ENCODE peak calls at places on chromosomes 1 and 21, in six cellular contexts. L, H, I, Z, U and F are unnamed samples.

GRCh38 chr1:30388386-30388785 is 335.0 kb downstream of the MATN1 start:
- DNase-seq in U (no peak), L (no peak), I (no peak), H (no peak), Z (no peak), F (no peak)

GRCh38 chr1:19596065-19596718 is 47.9 kb upstream of the NBL1 start:
- DNase-seq in U (no peak), Z (peak; percentile 32), L (no peak), I (peak; percentile 32), H (no peak), F (peak; percentile 11)

GRCh38 chr21:41075668-41076463 is 92.1 kb upstream of the BACE2 start:
- DNase-seq in H (no peak), U (no peak), I (no peak), Z (no peak), L (no peak), F (no peak)

GRCh38 chr1:184283999-184284398 is 102.8 kb upstream of the C1orf21 start:
- DNase-seq in Z (peak; percentile 45), L (no peak), I (no peak), U (peak; percentile 18), H (peak; percentile 45), F (no peak)

GRCh38 chr1:229102741-229103480 is 168.0 kb upstream of the RAB4A start:
- DNase-seq in U (no peak), L (no peak), H (no peak), Z (no peak), I (no peak), F (no peak)

GRCh38 chr21:44846485-44847260 is 26.8 kb downstream of the PTTG1IP start:
- DNase-seq in Z (peak; percentile 61), I (no peak), U (peak; percentile 81), L (peak; percentile 31), H (peak; percentile 73), F (peak; percentile 47)

GRCh38 chr1:17010601-17011438 is 908 bp downstream of the ATP13A2 start:
- DNase-seq in Z (peak; percentile 66), L (peak; percentile 33), U (peak; percentile 51), I (peak; percentile 53), H (peak; percentile 47), F (no peak)

GRCh38 chr1:150484861-150485260 is 2.4 kb upstream of the TARS2 start:
- DNase-seq in U (no peak), H (peak; percentile 65), L (peak; percentile 23), I (no peak), Z (no peak), F (peak; percentile 43)

GRCh38 chr1:41371630-41372599 is 10.7 kb downstream of the FOXO6 start:
- DNase-seq in Z (no peak), H (no peak), L (no peak), I (peak; percentile 49), U (no peak), F (peak; percentile 96)

GRCh38 chr1:907611-908451 is 15.9 kb upstream of the SAMD11 start:
- DNase-seq in L (no peak), Z (peak; percentile 4), I (no peak), U (peak; percentile 13), H (no peak), F (no peak)

GRCh38 chr1:94550800-94551241 is 9.3 kb upstream of the F3 start:
- DNase-seq in U (no peak), L (no peak), I (no peak), Z (no peak), H (no peak), F (no peak)

GRCh38 chr1:66353207-66353606 is 180.7 kb upstream of the SGIP1 start:
- DNase-seq in Z (no peak), L (no peak), U (no peak), I (no peak), H (peak; percentile 59), F (no peak)

GRCh38 chr1:228369608-228370438 is 36.8 kb downstream of the TRIM11 start:
- DNase-seq in I (no peak), U (no peak), H (no peak), L (no peak), Z (no peak), F (peak; percentile 2)

GRCh38 chr1:176560681-176561080 is 97.7 kb downstream of the PAPPA2 start:
- DNase-seq in H (no peak), I (no peak), Z (no peak), L (no peak), U (no peak), F (no peak)

GRCh38 chr1:46081206-46081605 is 51.2 kb downstream of the PIK3R3 start:
- DNase-seq in I (no peak), L (no peak), Z (no peak), U (no peak), H (no peak), F (no peak)

GRCh38 chr21:34274001-34274400 is 89.8 kb upstream of the KCNE2 start:
- DNase-seq in H (peak; percentile 50), U (no peak), L (no peak), I (no peak), Z (no peak), F (no peak)

GRCh38 chr1:183075861-183076260 is 52.6 kb downstream of the LAMC1 start:
- DNase-seq in U (no peak), L (no peak), I (no peak), H (peak; percentile 66), Z (no peak), F (no peak)

GRCh38 chr1:63112155-63112914 is 210.0 kb upstream of the FOXD3 start:
- DNase-seq in Z (no peak), H (peak; percentile 76), L (peak; percentile 17), U (no peak), I (no peak), F (no peak)

GRCh38 chr1:197139169-197139568 is 7.3 kb downstream of the ASPM start:
- DNase-seq in L (no peak), U (no peak), H (no peak), Z (no peak), I (no peak), F (no peak)

GRCh38 chr1:172717722-172718455 is 59.0 kb downstream of the FASLG start:
- DNase-seq in I (no peak), H (peak; percentile 17), Z (no peak), U (peak; percentile 64), L (no peak), F (no peak)

GRCh38 chr1:45870500-45870899 is 67.1 kb downstream of the MAST2 start:
- DNase-seq in I (no peak), Z (no peak), U (no peak), L (no peak), H (no peak), F (no peak)

GRCh38 chr1:214934035-214934434 is 148.5 kb upstream of the KCNK2 start:
- DNase-seq in L (no peak), Z (no peak), H (no peak), I (no peak), U (no peak), F (no peak)

GRCh38 chr1:168683871-168684270 is 45.1 kb downstream of the DPT start:
- DNase-seq in H (no peak), Z (no peak), U (no peak), I (no peak), L (no peak), F (peak; percentile 64)

GRCh38 chr1:153540394-153541361 is at the start of gene S100A5:
- DNase-seq in I (no peak), L (peak; percentile 26), Z (no peak), H (peak; percentile 58), U (no peak), F (peak; percentile 67)

GRCh38 chr1:153539395-153540093 is 1.2 kb downstream of the S100A5 start:
- DNase-seq in I (no peak), U (no peak), Z (no peak), H (no peak), L (no peak), F (no peak)

GRCh38 chr1:153537376-153537730 is 1.6 kb upstream of the S100A6 start:
- DNase-seq in L (no peak), H (no peak), I (no peak), Z (no peak), U (no peak), F (no peak)

GRCh38 chr1:153536618-153537375 is 1.0 kb upstream of the S100A6 start:
- DNase-seq in L (no peak), H (no peak), I (no peak), U (no peak), Z (peak; percentile 84), F (no peak)

GRCh38 chr1:153538315-153538821 is 2.4 kb downstream of the S100A5 start:
- DNase-seq in U (no peak), I (peak; percentile 83), H (no peak), Z (peak; percentile 84), L (peak; percentile 17), F (peak; percentile 93)
- TF ChIP-seq CTCF in U (no peak), I (peak; percentile 41), H (no peak), Z (no peak), L (no peak), F (peak; percentile 29)

GRCh38 chr1:207302618-207303408 is 18.7 kb upstream of the CD55 start:
- DNase-seq in Z (no peak), H (peak; percentile 34), U (no peak), L (no peak), I (no peak), F (no peak)
- H3K4me3 ChIP-seq in Z (no peak overlapping the region), H (no peak overlapping the region), U (no peak overlapping the region), L (no peak overlapping the region), I (no peak overlapping the region), F (no peak overlapping the region)

GRCh38 chr1:157347508-157347907 is 204.8 kb downstream of the FCRL5 start:
- DNase-seq in Z (no peak), H (no peak), U (no peak), I (no peak), L (no peak), F (no peak)
- TF ChIP-seq CTCF in Z (no peak), H (no peak), U (no peak), I (no peak), L (no peak), F (no peak)

GRCh38 chr1:28156821-28157220 is 19.7 kb downstream of the PTAFR start:
- DNase-seq in Z (no peak), I (no peak), U (no peak), H (no peak), L (no peak), F (no peak)

GRCh38 chr1:28157901-28158300 is 18.6 kb downstream of the PTAFR start:
- DNase-seq in Z (no peak), H (no peak), I (no peak), L (no peak), U (no peak), F (no peak)

GRCh38 chr1:28155628-28156027 is 20.9 kb downstream of the PTAFR start:
- DNase-seq in U (no peak), I (no peak), Z (no peak), L (no peak), H (no peak), F (no peak)

GRCh38 chr1:28150125-28150780 is 26.2 kb downstream of the PTAFR start:
- DNase-seq in L (no peak), I (no peak), Z (no peak), H (no peak), U (no peak), F (no peak)

DNA sequence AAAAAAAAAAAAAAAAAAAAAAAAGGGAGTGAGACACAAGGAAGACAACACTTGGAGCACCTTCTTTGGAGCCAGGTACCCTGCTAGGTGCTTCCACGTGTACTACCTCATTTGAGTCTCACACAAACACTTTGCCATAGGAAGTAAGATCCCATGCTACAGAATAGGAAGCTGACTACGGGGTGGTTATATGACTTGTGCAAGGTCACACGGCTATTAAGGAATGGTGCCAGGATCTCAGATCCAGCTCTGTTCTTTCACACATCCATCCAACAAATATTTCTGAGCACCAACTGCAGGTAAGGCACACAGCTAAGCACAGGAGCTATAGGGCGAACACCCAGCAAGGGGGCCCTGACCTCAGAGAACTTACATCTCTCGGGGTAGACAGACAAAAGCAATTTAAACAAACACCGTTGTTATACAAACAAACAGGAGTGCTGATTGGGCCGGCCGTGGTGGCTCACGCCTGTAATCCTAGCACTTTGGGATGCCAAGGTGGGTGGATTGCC is 22.4 kb downstream of the PTAFR start:
- DNase-seq in U (no peak), H (no peak), Z (no peak), I (no peak), L (no peak), F (no peak)
- H3K4me3 ChIP-seq in U (no peak overlapping the region), H (no peak overlapping the region), Z (no peak overlapping the region), I (no peak overlapping the region), L (no peak overlapping the region), F (no peak overlapping the region)